ENCODE peak calls at places on chromosomes 3 and 15, in ten cellular contexts. One of them, this sample, is unnamed.

GRCh38 chr15:64877435-64877834 is 34.3 kb upstream of the ANKDD1A start:
- DNase-seq in putamen: no peak
- DNase-seq in activated CD4-positive, CD25-positive, alpha-beta regulatory T cell treated with anti-CD3 and anti-CD28 coated beads, Interleukin-2, amount 50 U/mL, for 72 hours: no peak
- DNase-seq in H54: peak
- DNase-seq in WTC11: no peak
- DNase-seq in Right ventricle myocardium superior: peak
- DNase-seq in iris pigment epithelial cell: no peak
- DNase-seq in stimulated activated CD8-positive, alpha-beta memory T cell treated with anti-CD3 and anti-CD28 coated beads, Interleukin-7, amount 100 ng/mL, for 1 hour: no peak
- DNase-seq in astrocyte of the spinal cord: no peak
- DNase-seq in memory B cell: no peak
- DNase-seq in this sample: no peak

GRCh38 chr3:82145742-82146141 is 384.3 kb upstream of the GBE1 start:
- DNase-seq in putamen: no peak
- DNase-seq in activated CD4-positive, CD25-positive, alpha-beta regulatory T cell treated with anti-CD3 and anti-CD28 coated beads, Interleukin-2, amount 50 U/mL, for 72 hours: no peak
- DNase-seq in H54: no peak
- DNase-seq in WTC11: no peak
- DNase-seq in Right ventricle myocardium superior: no peak
- DNase-seq in iris pigment epithelial cell: no peak
- DNase-seq in stimulated activated CD8-positive, alpha-beta memory T cell treated with anti-CD3 and anti-CD28 coated beads, Interleukin-7, amount 100 ng/mL, for 1 hour: no peak
- DNase-seq in astrocyte of the spinal cord: no peak
- DNase-seq in memory B cell: no peak
- DNase-seq in this sample: no peak

GRCh38 chr3:45084361-45084760 is 58.3 kb downstream of the CLEC3B start:
- DNase-seq in putamen: no peak
- DNase-seq in activated CD4-positive, CD25-positive, alpha-beta regulatory T cell treated with anti-CD3 and anti-CD28 coated beads, Interleukin-2, amount 50 U/mL, for 72 hours: no peak
- DNase-seq in H54: no peak
- DNase-seq in WTC11: no peak
- DNase-seq in Right ventricle myocardium superior: no peak
- DNase-seq in iris pigment epithelial cell: no peak
- DNase-seq in stimulated activated CD8-positive, alpha-beta memory T cell treated with anti-CD3 and anti-CD28 coated beads, Interleukin-7, amount 100 ng/mL, for 1 hour: no peak
- DNase-seq in astrocyte of the spinal cord: no peak
- DNase-seq in memory B cell: no peak
- DNase-seq in this sample: no peak

GRCh38 chr3:60053518-60054265 is 1003.9 kb upstream of the CFAP20DC start:
- DNase-seq in putamen: no peak
- DNase-seq in activated CD4-positive, CD25-positive, alpha-beta regulatory T cell treated with anti-CD3 and anti-CD28 coated beads, Interleukin-2, amount 50 U/mL, for 72 hours: no peak
- DNase-seq in H54: no peak
- DNase-seq in WTC11: no peak
- DNase-seq in Right ventricle myocardium superior: no peak
- DNase-seq in iris pigment epithelial cell: peak
- DNase-seq in stimulated activated CD8-positive, alpha-beta memory T cell treated with anti-CD3 and anti-CD28 coated beads, Interleukin-7, amount 100 ng/mL, for 1 hour: no peak
- DNase-seq in astrocyte of the spinal cord: peak
- DNase-seq in memory B cell: no peak
- DNase-seq in this sample: no peak

GRCh38 chr15:84878504-84878903 is 6.0 kb upstream of the SLC28A1 start:
- DNase-seq in putamen: peak
- DNase-seq in activated CD4-positive, CD25-positive, alpha-beta regulatory T cell treated with anti-CD3 and anti-CD28 coated beads, Interleukin-2, amount 50 U/mL, for 72 hours: peak
- DNase-seq in H54: peak
- DNase-seq in WTC11: peak
- DNase-seq in Right ventricle myocardium superior: peak
- DNase-seq in iris pigment epithelial cell: peak
- DNase-seq in stimulated activated CD8-positive, alpha-beta memory T cell treated with anti-CD3 and anti-CD28 coated beads, Interleukin-7, amount 100 ng/mL, for 1 hour: peak
- DNase-seq in astrocyte of the spinal cord: peak
- DNase-seq in memory B cell: peak
- DNase-seq in this sample: peak

GRCh38 chr3:193040836-193041672 is 123.4 kb upstream of the MB21D2 start:
- DNase-seq in putamen: peak
- DNase-seq in activated CD4-positive, CD25-positive, alpha-beta regulatory T cell treated with anti-CD3 and anti-CD28 coated beads, Interleukin-2, amount 50 U/mL, for 72 hours: no peak
- DNase-seq in H54: no peak
- DNase-seq in WTC11: no peak
- DNase-seq in Right ventricle myocardium superior: no peak
- DNase-seq in iris pigment epithelial cell: peak
- DNase-seq in stimulated activated CD8-positive, alpha-beta memory T cell treated with anti-CD3 and anti-CD28 coated beads, Interleukin-7, amount 100 ng/mL, for 1 hour: no peak
- DNase-seq in astrocyte of the spinal cord: peak
- DNase-seq in memory B cell: peak
- DNase-seq in this sample: peak

GRCh38 chr15:70329179-70329578 is 231.5 kb upstream of the TLE3 start:
- DNase-seq in putamen: no peak
- DNase-seq in activated CD4-positive, CD25-positive, alpha-beta regulatory T cell treated with anti-CD3 and anti-CD28 coated beads, Interleukin-2, amount 50 U/mL, for 72 hours: no peak
- DNase-seq in H54: no peak
- DNase-seq in WTC11: no peak
- DNase-seq in Right ventricle myocardium superior: no peak
- DNase-seq in iris pigment epithelial cell: no peak
- DNase-seq in stimulated activated CD8-positive, alpha-beta memory T cell treated with anti-CD3 and anti-CD28 coated beads, Interleukin-7, amount 100 ng/mL, for 1 hour: no peak
- DNase-seq in astrocyte of the spinal cord: no peak
- DNase-seq in memory B cell: no peak
- DNase-seq in this sample: no peak

GRCh38 chr3:94117729-94118128 is 54.9 kb downstream of the NSUN3 start:
- DNase-seq in putamen: no peak
- DNase-seq in activated CD4-positive, CD25-positive, alpha-beta regulatory T cell treated with anti-CD3 and anti-CD28 coated beads, Interleukin-2, amount 50 U/mL, for 72 hours: no peak
- DNase-seq in H54: no peak
- DNase-seq in WTC11: no peak
- DNase-seq in Right ventricle myocardium superior: no peak
- DNase-seq in iris pigment epithelial cell: peak
- DNase-seq in stimulated activated CD8-positive, alpha-beta memory T cell treated with anti-CD3 and anti-CD28 coated beads, Interleukin-7, amount 100 ng/mL, for 1 hour: no peak
- DNase-seq in astrocyte of the spinal cord: no peak
- DNase-seq in memory B cell: no peak
- DNase-seq in this sample: no peak

GRCh38 chr3:187973977-187974856 is 179.7 kb upstream of the LPP start:
- DNase-seq in putamen: no peak
- DNase-seq in activated CD4-positive, CD25-positive, alpha-beta regulatory T cell treated with anti-CD3 and anti-CD28 coated beads, Interleukin-2, amount 50 U/mL, for 72 hours: peak
- DNase-seq in H54: no peak
- DNase-seq in WTC11: no peak
- DNase-seq in Right ventricle myocardium superior: no peak
- DNase-seq in iris pigment epithelial cell: no peak
- DNase-seq in stimulated activated CD8-positive, alpha-beta memory T cell treated with anti-CD3 and anti-CD28 coated beads, Interleukin-7, amount 100 ng/mL, for 1 hour: no peak
- DNase-seq in astrocyte of the spinal cord: no peak
- DNase-seq in memory B cell: no peak
- DNase-seq in this sample: no peak

GRCh38 chr3:197139586-197139985 is 110.0 kb upstream of the MELTF start:
- DNase-seq in putamen: no peak
- DNase-seq in activated CD4-positive, CD25-positive, alpha-beta regulatory T cell treated with anti-CD3 and anti-CD28 coated beads, Interleukin-2, amount 50 U/mL, for 72 hours: no peak
- DNase-seq in H54: no peak
- DNase-seq in WTC11: no peak
- DNase-seq in Right ventricle myocardium superior: no peak
- DNase-seq in iris pigment epithelial cell: no peak
- DNase-seq in stimulated activated CD8-positive, alpha-beta memory T cell treated with anti-CD3 and anti-CD28 coated beads, Interleukin-7, amount 100 ng/mL, for 1 hour: no peak
- DNase-seq in astrocyte of the spinal cord: no peak
- DNase-seq in memory B cell: no peak
- DNase-seq in this sample: no peak

GRCh38 chr3:177624523-177625495 is 427.5 kb upstream of the TBL1XR1 start:
- DNase-seq in putamen: no peak
- DNase-seq in activated CD4-positive, CD25-positive, alpha-beta regulatory T cell treated with anti-CD3 and anti-CD28 coated beads, Interleukin-2, amount 50 U/mL, for 72 hours: no peak
- DNase-seq in H54: no peak
- DNase-seq in WTC11: no peak
- DNase-seq in Right ventricle myocardium superior: no peak
- DNase-seq in iris pigment epithelial cell: no peak
- DNase-seq in stimulated activated CD8-positive, alpha-beta memory T cell treated with anti-CD3 and anti-CD28 coated beads, Interleukin-7, amount 100 ng/mL, for 1 hour: no peak
- DNase-seq in astrocyte of the spinal cord: peak
- DNase-seq in memory B cell: no peak
- DNase-seq in this sample: no peak

GRCh38 chr3:182793663-182794454 is 555 bp downstream of the ATP11B start:
- DNase-seq in putamen: peak
- DNase-seq in activated CD4-positive, CD25-positive, alpha-beta regulatory T cell treated with anti-CD3 and anti-CD28 coated beads, Interleukin-2, amount 50 U/mL, for 72 hours: peak
- DNase-seq in H54: peak
- DNase-seq in WTC11: peak
- DNase-seq in Right ventricle myocardium superior: peak
- DNase-seq in iris pigment epithelial cell: peak
- DNase-seq in stimulated activated CD8-positive, alpha-beta memory T cell treated with anti-CD3 and anti-CD28 coated beads, Interleukin-7, amount 100 ng/mL, for 1 hour: no peak
- DNase-seq in astrocyte of the spinal cord: peak
- DNase-seq in memory B cell: peak
- DNase-seq in this sample: peak

GRCh38 chr3:150480802-150481201 is 65.5 kb downstream of the SERP1 start:
- DNase-seq in putamen: no peak
- DNase-seq in activated CD4-positive, CD25-positive, alpha-beta regulatory T cell treated with anti-CD3 and anti-CD28 coated beads, Interleukin-2, amount 50 U/mL, for 72 hours: no peak
- DNase-seq in H54: no peak
- DNase-seq in WTC11: no peak
- DNase-seq in Right ventricle myocardium superior: no peak
- DNase-seq in iris pigment epithelial cell: no peak
- DNase-seq in stimulated activated CD8-positive, alpha-beta memory T cell treated with anti-CD3 and anti-CD28 coated beads, Interleukin-7, amount 100 ng/mL, for 1 hour: no peak
- DNase-seq in astrocyte of the spinal cord: no peak
- DNase-seq in memory B cell: no peak
- DNase-seq in this sample: no peak

GRCh38 chr3:49523756-49524747 is 30.2 kb upstream of the BSN start:
- DNase-seq in putamen: no peak
- DNase-seq in activated CD4-positive, CD25-positive, alpha-beta regulatory T cell treated with anti-CD3 and anti-CD28 coated beads, Interleukin-2, amount 50 U/mL, for 72 hours: no peak
- DNase-seq in H54: no peak
- DNase-seq in WTC11: no peak
- DNase-seq in Right ventricle myocardium superior: no peak
- DNase-seq in iris pigment epithelial cell: no peak
- DNase-seq in stimulated activated CD8-positive, alpha-beta memory T cell treated with anti-CD3 and anti-CD28 coated beads, Interleukin-7, amount 100 ng/mL, for 1 hour: no peak
- DNase-seq in astrocyte of the spinal cord: no peak
- DNase-seq in memory B cell: no peak
- DNase-seq in this sample: no peak

GRCh38 chr3:187020376-187020775 is 90.0 kb downstream of the ST6GAL1 start:
- DNase-seq in putamen: no peak
- DNase-seq in activated CD4-positive, CD25-positive, alpha-beta regulatory T cell treated with anti-CD3 and anti-CD28 coated beads, Interleukin-2, amount 50 U/mL, for 72 hours: no peak
- DNase-seq in H54: no peak
- DNase-seq in WTC11: no peak
- DNase-seq in Right ventricle myocardium superior: no peak
- DNase-seq in iris pigment epithelial cell: no peak
- DNase-seq in stimulated activated CD8-positive, alpha-beta memory T cell treated with anti-CD3 and anti-CD28 coated beads, Interleukin-7, amount 100 ng/mL, for 1 hour: no peak
- DNase-seq in astrocyte of the spinal cord: no peak
- DNase-seq in memory B cell: no peak
- DNase-seq in this sample: peak

GRCh38 chr3:16060945-16061344 is 113.5 kb upstream of the GALNT15 start:
- DNase-seq in putamen: no peak
- DNase-seq in activated CD4-positive, CD25-positive, alpha-beta regulatory T cell treated with anti-CD3 and anti-CD28 coated beads, Interleukin-2, amount 50 U/mL, for 72 hours: no peak
- DNase-seq in H54: peak
- DNase-seq in WTC11: no peak
- DNase-seq in Right ventricle myocardium superior: peak
- DNase-seq in iris pigment epithelial cell: peak
- DNase-seq in stimulated activated CD8-positive, alpha-beta memory T cell treated with anti-CD3 and anti-CD28 coated beads, Interleukin-7, amount 100 ng/mL, for 1 hour: no peak
- DNase-seq in astrocyte of the spinal cord: peak
- DNase-seq in memory B cell: no peak
- DNase-seq in this sample: no peak

GRCh38 chr3:33491697-33492096 is 51.5 kb upstream of the UBP1 start:
- DNase-seq in putamen: no peak
- DNase-seq in activated CD4-positive, CD25-positive, alpha-beta regulatory T cell treated with anti-CD3 and anti-CD28 coated beads, Interleukin-2, amount 50 U/mL, for 72 hours: no peak
- DNase-seq in H54: no peak
- DNase-seq in WTC11: no peak
- DNase-seq in Right ventricle myocardium superior: no peak
- DNase-seq in iris pigment epithelial cell: no peak
- DNase-seq in stimulated activated CD8-positive, alpha-beta memory T cell treated with anti-CD3 and anti-CD28 coated beads, Interleukin-7, amount 100 ng/mL, for 1 hour: no peak
- DNase-seq in astrocyte of the spinal cord: no peak
- DNase-seq in memory B cell: no peak
- DNase-seq in this sample: no peak

GRCh38 chr15:79523266-79523665 is 91.1 kb downstream of the MINAR1 start:
- DNase-seq in putamen: peak
- DNase-seq in activated CD4-positive, CD25-positive, alpha-beta regulatory T cell treated with anti-CD3 and anti-CD28 coated beads, Interleukin-2, amount 50 U/mL, for 72 hours: no peak
- DNase-seq in H54: no peak
- DNase-seq in WTC11: no peak
- DNase-seq in Right ventricle myocardium superior: no peak
- DNase-seq in iris pigment epithelial cell: no peak
- DNase-seq in stimulated activated CD8-positive, alpha-beta memory T cell treated with anti-CD3 and anti-CD28 coated beads, Interleukin-7, amount 100 ng/mL, for 1 hour: no peak
- DNase-seq in astrocyte of the spinal cord: no peak
- DNase-seq in memory B cell: no peak
- DNase-seq in this sample: no peak

This sample was measured in naive thymus-derived CD4-positive, alpha-beta T cell.